ENCODE peak calls at places on chromosomes 1 and 21, in eight cellular contexts. F, O, I, M, S, H, L and G are unnamed samples.

GRCh38 chr1:15706751-15707150 is 22.6 kb downstream of the PLEKHM2 start:
- DNase-seq in S (no peak), F (no peak), L (no peak), I (no peak), M (no peak), O (no peak), H (no peak), G (no peak)

GRCh38 chr21:32370971-32371766 is 21.6 kb downstream of the URB1 start:
- DNase-seq in F (no peak), M (no peak), S (no peak), H (no peak), O (no peak), L (no peak), I (no peak), G (no peak)

GRCh38 chr1:158037008-158037875 is 43.8 kb downstream of the KIRREL1 start:
- DNase-seq in H (no peak), M (no peak), O (no peak), S (no peak), I (no peak), L (no peak), F (no peak), G (no peak)

GRCh38 chr1:118905206-118905605 is 82.9 kb downstream of the TBX15 start:
- DNase-seq in M (no peak), H (no peak), I (no peak), S (no peak), O (no peak), F (no peak), L (peak; percentile 41), G (no peak)

GRCh38 chr1:35708179-35708891 is 10.3 kb downstream of the C1orf216 start:
- DNase-seq in O (no peak), S (no peak), F (no peak), L (no peak), M (peak; percentile 9), I (no peak), H (no peak), G (no peak)

GRCh38 chr1:90133133-90133532 is 138.2 kb downstream of the ZNF326 start:
- DNase-seq in O (peak; percentile 11), I (no peak), M (peak; percentile 5), F (peak; percentile 15), L (no peak), S (no peak), H (no peak), G (no peak)

GRCh38 chr1:22250724-22251123 is 107.8 kb upstream of the WNT4 start:
- DNase-seq in I (no peak), S (no peak), F (peak; percentile 45), M (no peak), O (no peak), L (no peak), H (no peak), G (no peak)

GRCh38 chr1:25617626-25618432 is 1.2 kb downstream of the MAN1C1 start:
- DNase-seq in O (no peak), H (peak; percentile 36), M (no peak), F (no peak), I (no peak), S (no peak), L (no peak), G (no peak)

GRCh38 chr1:80349218-80349617 is 1342.7 kb upstream of the ADGRL4 start:
- DNase-seq in H (no peak), I (no peak), S (no peak), L (no peak), M (no peak), F (no peak), O (no peak), G (no peak)

GRCh38 chr21:46425566-46425965 is 33.1 kb upstream of the DIP2A start:
- DNase-seq in I (no peak), S (no peak), H (no peak), L (no peak), M (peak; percentile 74), O (no peak), F (no peak), G (peak; percentile 69)

DNA sequence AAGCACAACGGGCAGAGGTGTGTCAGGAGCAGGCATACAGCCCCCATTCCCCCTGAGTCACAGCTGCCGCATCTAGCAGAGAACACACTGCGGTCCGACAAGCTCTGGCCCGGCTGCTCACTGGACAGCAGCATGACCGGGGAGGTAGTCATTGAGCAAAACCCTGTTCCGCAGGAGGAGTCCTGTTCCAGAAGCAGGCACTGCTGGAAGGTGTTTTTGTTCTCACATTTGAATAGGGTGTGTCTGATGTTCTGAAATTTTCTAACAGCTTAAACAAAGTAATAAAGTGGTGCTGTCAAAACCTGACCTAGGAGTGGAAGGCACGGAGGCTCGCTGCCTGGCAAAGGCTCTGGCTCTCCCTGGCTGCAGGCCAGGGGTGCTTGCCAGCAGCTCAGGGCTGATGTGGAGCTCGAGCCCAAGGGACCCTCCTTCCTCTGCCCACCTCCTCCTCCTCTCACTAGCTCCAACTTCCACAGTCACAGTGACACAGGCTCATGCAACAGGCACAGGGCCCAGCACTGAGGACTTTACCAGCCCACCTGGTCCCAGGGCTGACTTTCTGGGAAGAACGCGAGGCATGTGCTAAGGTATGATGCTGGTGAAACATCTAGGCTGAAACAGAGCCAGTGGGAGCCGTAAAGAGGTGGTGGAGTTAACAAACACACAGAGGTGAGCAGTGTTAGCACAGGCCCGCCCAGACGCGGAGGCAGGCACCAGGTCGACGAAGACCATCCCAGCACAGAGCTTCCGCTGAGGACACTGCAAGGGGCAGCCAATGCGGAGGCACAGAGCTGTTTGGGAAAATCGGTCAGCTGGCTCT is 118.6 kb upstream of the IFFO2 start:
- DNase-seq in L (no peak), M (peak; percentile 66), S (no peak), F (no peak), I (no peak), O (no peak), H (no peak), G (peak; percentile 46)
- H3K27ac ChIP-seq in L (peak overlapping the region; percentile 1), M (peak overlapping the region; percentile 71), S (peak overlapping the region; percentile 91), F (no peak overlapping the region), I (no peak overlapping the region), O (no peak overlapping the region), H (peak overlapping the region; percentile 49), G (no peak overlapping the region)

DNA sequence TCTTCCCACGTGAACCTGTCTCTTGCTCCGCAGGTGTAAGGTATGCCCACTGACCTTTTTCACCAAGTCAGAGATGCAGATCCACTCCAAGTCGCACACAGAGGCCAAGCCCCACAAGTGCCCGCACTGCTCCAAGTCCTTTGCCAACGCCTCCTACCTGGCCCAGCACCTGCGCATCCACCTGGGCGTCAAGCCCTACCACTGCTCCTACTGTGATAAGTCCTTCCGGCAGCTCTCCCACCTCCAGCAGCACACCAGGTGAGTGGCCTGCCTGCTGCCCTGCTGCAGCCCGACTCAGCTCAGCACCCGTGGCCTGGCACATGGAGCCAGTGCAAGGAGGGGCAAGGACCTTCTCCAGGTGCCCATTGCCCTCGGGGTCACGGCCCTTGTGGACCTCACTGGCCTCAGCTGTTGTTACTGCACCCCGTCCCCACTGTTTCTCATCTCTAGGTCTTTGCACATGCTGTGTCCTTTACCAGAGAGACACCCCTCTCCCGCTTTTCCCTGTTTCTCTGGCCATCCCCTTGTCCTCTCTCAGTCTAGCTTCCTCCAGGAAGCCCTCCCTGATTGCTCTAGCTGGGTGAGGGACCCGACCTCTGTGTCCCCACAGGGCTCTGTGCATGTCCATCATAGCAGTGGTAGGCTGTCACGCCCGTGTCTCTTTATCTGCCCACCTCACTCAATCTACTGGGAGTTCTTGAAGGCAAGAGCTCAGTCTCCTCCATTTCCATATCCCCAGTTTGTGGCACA is 25.4 kb downstream of the ZNF362 start:
- DNase-seq in I (no peak), H (no peak), M (no peak), L (no peak), O (no peak), F (no peak), S (peak; percentile 45), G (no peak)
- H3K36me3 ChIP-seq in I (no peaks in the 10 kb centered on the region), H (no peaks in the 10 kb centered on the region), M (peaks cover 53% of the 10 kb centered on the region), L (peaks cover 5% of the 10 kb centered on the region), O (peaks cover 30% of the 10 kb centered on the region), F (peaks cover 66% of the 10 kb centered on the region), S (peaks cover 63% of the 10 kb centered on the region), G (peaks cover 5% of the 10 kb centered on the region)

GRCh38 chr1:183039985-183040447 is 16.8 kb downstream of the LAMC1 start:
- DNase-seq in F (peak; percentile 81), L (no peak), M (no peak), O (peak; percentile 91), H (no peak), S (no peak), I (no peak), G (no peak)

GRCh38 chr1:183038913-183039312 is 15.7 kb downstream of the LAMC1 start:
- DNase-seq in O (no peak), I (no peak), L (no peak), F (no peak), H (no peak), M (no peak), S (no peak), G (no peak)

GRCh38 chr1:183039330-183039729 is 16.1 kb downstream of the LAMC1 start:
- DNase-seq in H (no peak), L (no peak), S (no peak), M (no peak), I (no peak), O (no peak), F (peak; percentile 69), G (no peak)

GRCh38 chr1:183038333-183038876 is 15.2 kb downstream of the LAMC1 start:
- DNase-seq in F (no peak), O (no peak), S (no peak), I (no peak), L (no peak), H (no peak), M (no peak), G (no peak)

DNA sequence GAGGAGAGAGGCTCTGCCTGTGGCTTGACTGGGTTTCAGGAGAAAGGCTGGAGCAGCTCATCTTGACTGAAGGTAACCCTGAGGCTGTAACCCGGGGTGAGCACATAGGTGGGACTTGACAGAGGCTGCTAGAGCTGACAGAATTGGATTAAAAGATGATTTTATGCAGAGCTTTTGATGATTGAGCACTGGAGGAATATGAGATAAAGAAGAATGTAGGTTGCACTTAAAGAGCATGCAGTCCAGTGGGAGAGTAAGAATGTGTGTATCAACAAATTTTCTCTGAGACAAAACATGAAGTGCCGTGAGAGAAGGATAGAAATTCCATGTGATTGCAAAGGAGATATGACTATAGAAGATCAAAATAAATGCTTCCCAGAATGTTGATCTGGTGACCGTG is 17.4 kb downstream of the LAMC1 start:
- DNase-seq in O (peak; percentile 59), H (no peak), I (no peak), S (no peak), F (peak; percentile 65), L (no peak), M (no peak), G (no peak)
- H3K27ac ChIP-seq in O (peak overlapping the region; percentile 93), H (peak overlapping the region; percentile 41), I (no peak overlapping the region), S (peak overlapping the region; percentile 56), F (peak overlapping the region; percentile 88), L (peak overlapping the region; percentile 76), M (no peak overlapping the region), G (no peak overlapping the region)

GRCh38 chr1:37983546-37983945 is 6.3 kb downstream of the SF3A3 start:
- DNase-seq in L (no peak), S (no peak), H (no peak), F (no peak), M (no peak), O (no peak), I (no peak), G (no peak)

GRCh38 chr1:37989381-37989930 is 366 bp downstream of the SF3A3 start:
- DNase-seq in L (no peak), S (no peak), M (peak; percentile 60), O (no peak), F (no peak), I (no peak), H (no peak), G (no peak)

DNA sequence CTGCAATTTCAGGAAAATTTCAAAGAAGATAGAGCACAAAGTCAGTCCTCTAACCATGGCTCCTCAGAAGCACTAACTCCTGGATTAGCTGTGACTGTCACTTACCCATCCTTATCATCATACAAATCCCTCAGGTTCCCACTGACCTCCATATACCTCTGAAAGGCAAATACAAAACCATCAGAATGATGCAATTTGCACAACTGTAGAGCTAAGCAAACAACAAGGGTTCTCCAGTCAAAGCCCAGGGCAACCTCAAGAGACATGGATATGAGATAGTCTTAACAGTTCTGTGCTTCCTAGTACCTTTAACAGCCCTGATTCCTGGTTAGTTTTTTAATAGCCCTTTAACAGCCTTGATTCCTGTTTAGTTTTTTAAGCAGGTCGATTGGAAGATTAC is 2.1 kb downstream of the SF3A3 start:
- DNase-seq in F (no peak), M (no peak), H (no peak), L (no peak), S (no peak), O (no peak), I (no peak), G (no peak)
- H3K36me3 ChIP-seq in F (peaks cover 58% of the 10 kb centered on the region), M (peaks cover 41% of the 10 kb centered on the region), H (no peaks in the 10 kb centered on the region), L (no peaks in the 10 kb centered on the region), S (peaks cover 46% of the 10 kb centered on the region), O (peaks cover 46% of the 10 kb centered on the region), I (peaks cover 12% of the 10 kb centered on the region), G (peaks cover 40% of the 10 kb centered on the region)